ENCODE peak calls at places on chromosomes 13 and 19, in five cellular contexts. K is endothelial cell of umbilical vein, H is heart left ventricle, S is esophagus muscularis mucosa, E is tibial nerve. B is an unnamed sample.
A peak's percentile ranks its signal among the peaks of the same experiment; 100 is the strongest.

GRCh38 chr19:32233885-32234284 is 111.5 kb upstream of the ZNF507 start:
- DNase-seq in K (no peak), H (no peak), S (no peak), E (no peak), B (no peak)

GRCh38 chr13:23674795-23675640 is 104.8 kb downstream of the TNFRSF19 start:
- DNase-seq in K (no peak), H (no peak), S (no peak), E (no peak), B (no peak)

GRCh38 chr13:113187905-113188595 is 20.4 kb downstream of the PCID2 start:
- DNase-seq in K (no peak), H (no peak), S (no peak), E (no peak), B (no peak)

GRCh38 chr13:87147076-87147475 is 524.1 kb upstream of the SLITRK5 start:
- DNase-seq in K (no peak), H (no peak), S (no peak), E (no peak), B (no peak)

GRCh38 chr13:30739646-30740642 is 4.6 kb downstream of the ALOX5AP start:
- DNase-seq in K (peak; percentile 64), H (no peak), S (no peak), E (no peak), B (no peak)

GRCh38 chr19:47406711-47407416 is 12.5 kb downstream of the MEIS3 start:
- DNase-seq in K (no peak), H (no peak), S (no peak), E (no peak), B (no peak)

GRCh38 chr19:5971714-5972354 is 6.1 kb downstream of the RANBP3 start:
- DNase-seq in K (no peak), H (no peak), S (no peak), E (no peak), B (no peak)

GRCh38 chr19:30236006-30236405 is 136.2 kb upstream of the ZNF536 start:
- DNase-seq in K (no peak), H (no peak), S (no peak), E (no peak), B (no peak)

GRCh38 chr13:74025369-74025768 is 108.8 kb downstream of the KLF12 start:
- DNase-seq in K (no peak), H (no peak), S (no peak), E (no peak), B (no peak)

GRCh38 chr19:35669566-35669965 is 3.2 kb downstream of the UPK1A start:
- DNase-seq in K (no peak), H (no peak), S (no peak), E (no peak), B (no peak)

GRCh38 chr13:46593403-46593802 is 40.4 kb downstream of the LRCH1 start:
- DNase-seq in K (no peak), H (no peak), S (no peak), E (no peak), B (no peak)

GRCh38 chr19:47241919-47242644 is 11.1 kb upstream of the BBC3 start:
- DNase-seq in K (no peak), H (no peak), S (no peak), E (no peak), B (no peak)

GRCh38 chr19:43592800-43593350 is 3.1 kb downstream of the IRGQ start:
- DNase-seq in K (no peak), H (no peak), S (no peak), E (no peak), B (no peak)

GRCh38 chr19:39563408-39563807 is 23.4 kb upstream of the EID2 start:
- DNase-seq in K (no peak), H (no peak), S (peak; percentile 19), E (no peak), B (no peak)

GRCh38 chr13:30299746-30300145 is 7.6 kb downstream of the KATNAL1 start:
- DNase-seq in K (no peak), H (no peak), S (no peak), E (no peak), B (no peak)

GRCh38 chr13:42836930-42837329 is 55.5 kb downstream of the FAM216B start:
- DNase-seq in K (peak; percentile 19), H (no peak), S (no peak), E (no peak), B (no peak)

GRCh38 chr13:60574706-60575105 is 177.7 kb downstream of the TDRD3 start:
- DNase-seq in K (no peak), H (no peak), S (no peak), E (no peak), B (no peak)

GRCh38 chr19:35734889-35735288 is 7.4 kb downstream of the IGFLR1 start:
- DNase-seq in K (no peak), H (no peak), S (no peak), E (no peak), B (no peak)

GRCh38 chr13:50594276-50594970 is 249.1 kb downstream of the DLEU7 start:
- DNase-seq in K (no peak), H (no peak), S (no peak), E (no peak), B (no peak)

GRCh38 chr19:47351545-47351944 is 2.4 kb downstream of the DHX34 start:
- DNase-seq in K (peak; percentile 40), H (no peak), S (no peak), E (no peak), B (no peak)

GRCh38 chr13:50843256-50844043 is at the start of gene DLEU7:
- DNase-seq in K (no peak), H (no peak), S (no peak), E (peak; percentile 39), B (no peak)

GRCh38 chr19:29480507-29480906 is 45.3 kb upstream of the VSTM2B start:
- DNase-seq in K (no peak), H (no peak), S (peak; percentile 47), E (no peak), B (peak; percentile 79)

GRCh38 chr19:32202244-32202643 is 143.2 kb upstream of the ZNF507 start:
- DNase-seq in K (no peak), H (no peak), S (peak; percentile 60), E (no peak), B (no peak)

GRCh38 chr13:26985285-26985878 is 186.2 kb downstream of the USP12 start:
- DNase-seq in K (peak; percentile 77), H (peak; percentile 73), S (no peak), E (peak; percentile 52), B (no peak)

GRCh38 chr13:85665286-85665685 is 133.9 kb downstream of the SLITRK6 start:
- DNase-seq in K (no peak), H (no peak), S (no peak), E (no peak), B (no peak)

GRCh38 chr13:83773961-83774360 is 108.3 kb downstream of the SLITRK1 start:
- DNase-seq in K (no peak), H (no peak), S (no peak), E (no peak), B (no peak)

GRCh38 chr13:105920375-105920774 is 615.1 kb downstream of the EFNB2 start:
- DNase-seq in K (peak; percentile 15), H (no peak), S (no peak), E (no peak), B (no peak)

GRCh38 chr13:73835138-73835721 is 299.0 kb downstream of the KLF12 start:
- DNase-seq in K (peak; percentile 55), H (no peak), S (no peak), E (no peak), B (no peak)

GRCh38 chr13:106882222-106882621 is 314.3 kb upstream of the ARGLU1 start:
- DNase-seq in K (no peak), H (no peak), S (no peak), E (no peak), B (no peak)

GRCh38 chr13:113768018-113768905 is 9.2 kb downstream of the TMEM255B start:
- DNase-seq in K (no peak), H (no peak), S (no peak), E (no peak), B (no peak)

GRCh38 chr19:9144920-9145319 is 4.7 kb downstream of the ZNF317 start:
- DNase-seq in K (no peak), H (no peak), S (no peak), E (no peak), B (no peak)

GRCh38 chr19:5369962-5370367 is 29.4 kb upstream of the PTPRS start:
- DNase-seq in K (peak; percentile 35), H (no peak), S (no peak), E (no peak), B (no peak)

GRCh38 chr19:5530701-5531100 is 37.1 kb downstream of the TINCR start:
- DNase-seq in K (no peak), H (no peak), S (no peak), E (no peak), B (no peak)

GRCh38 chr13:42355118-42355840 is 83.3 kb downstream of the AKAP11 start:
- DNase-seq in K (no peak), H (no peak), S (peak; percentile 62), E (no peak), B (no peak)

GRCh38 chr19:36136975-36137686 is 2.7 kb upstream of the CAPNS1 start:
- DNase-seq in K (peak; percentile 70), H (peak; percentile 71), S (no peak), E (no peak), B (no peak)

GRCh38 chr13:109977212-109977968 is 191.0 kb upstream of the IRS2 start:
- DNase-seq in K (no peak), H (no peak), S (no peak), E (no peak), B (no peak)

GRCh38 chr19:11451942-11452813 is 16.7 kb downstream of the PRKCSH start:
- DNase-seq in K (no peak), H (no peak), S (no peak), E (no peak), B (no peak)

GRCh38 chr13:106570354-106570822 is 2.5 kb upstream of the ARGLU1 start:
- DNase-seq in K (peak; percentile 90), H (peak; percentile 75), S (no peak), E (peak; percentile 20), B (no peak)

GRCh38 chr13:109836629-109837607 is 50.5 kb upstream of the IRS2 start:
- DNase-seq in K (no peak), H (no peak), S (peak; percentile 88), E (no peak), B (no peak)

GRCh38 chr19:41936961-41937360 is 8.7 kb upstream of the ERFL start:
- DNase-seq in K (no peak), H (no peak), S (no peak), E (no peak), B (no peak)
- H3K4me1 ChIP-seq in K (peaks cover 2% of the 10 kb centered on the region), H (no peaks in the 10 kb centered on the region), S (peaks cover 46% of the 10 kb centered on the region), E (peaks cover 34% of the 10 kb centered on the region), B (peaks cover 26% of the 10 kb centered on the region)

GRCh38 chr19:20051841-20052768 is 12.8 kb upstream of the ZNF682 start:
- DNase-seq in K (peak; percentile 92), H (peak; percentile 95), S (peak; percentile 96), E (peak; percentile 84), B (peak; percentile 98)
- TF ChIP-seq POLR2A in K (no peak), H (no peak), S (no peak), E (no peak), B (no peak)

GRCh38 chr19:49157445-49158224 is at the start of gene TRPM4:
- DNase-seq in K (peak; percentile 73), H (peak; percentile 95), S (no peak), E (peak; percentile 79), B (no peak)
- H3K4me3 ChIP-seq in K (peak within 1 kb of the TSS; percentile 88), H (peak within 1 kb of the TSS; percentile 86), S (peak within 1 kb of the TSS; percentile 90), E (peak within 1 kb of the TSS; percentile 84), B (peak within 1 kb of the TSS; percentile 90)

DNA sequence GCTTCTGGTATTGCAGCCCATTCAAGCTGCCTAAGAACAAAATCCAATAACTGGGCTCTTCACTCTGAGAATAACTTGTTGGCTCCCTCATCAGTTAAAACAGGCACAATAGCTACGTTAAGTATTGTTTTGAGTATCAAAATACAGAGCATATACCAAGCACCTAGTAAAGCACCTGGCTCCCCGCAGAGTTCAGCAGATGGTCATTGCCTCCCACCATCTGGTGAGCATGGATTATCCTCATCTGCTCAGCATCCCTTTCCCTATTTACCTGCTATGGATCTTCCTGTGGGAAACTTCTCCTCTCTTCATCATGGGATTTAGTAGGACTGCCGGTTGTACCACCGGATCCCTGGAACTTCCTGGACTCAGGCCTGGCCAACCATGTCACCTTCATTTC is 199.2 kb upstream of the MAB21L1 start:
- DNase-seq in K (no peak), H (no peak), S (peak; percentile 50), E (no peak), B (no peak)
- H3K4me1 ChIP-seq in K (no peaks in the 10 kb centered on the region), H (no peaks in the 10 kb centered on the region), S (no peaks in the 10 kb centered on the region), E (no peaks in the 10 kb centered on the region), B (no peaks in the 10 kb centered on the region)